ENCODE peak calls at places on chromosome 7, in ten cellular contexts. V is activated effector memory CD4-positive, alpha-beta T cell treated with Interleukin-2 at 50 U/mL for 16 hours; R is mucosa of gallbladder; C is AG09319; N is stimulated activated CD4-positive, alpha-beta T cell treated with anti-CD3 and anti-CD28 coated beads, Interleukin-4, amount 100 ng/mL, for 1 hour; A is skeletal muscle cell; T is RCC 7860; X is hippocampal formation; O is pancreas; H is SK-N-SH. G is an unnamed sample.

GRCh38 chr7:151143261-151144015 is 24.1 kb downstream of the GBX1 start:
- DNase-seq in V (no peak), R (no peak), C (no peak), N (no peak), A (no peak), T (no peak), X (no peak), O (no peak), H (no peak), G (peak)

GRCh38 chr7:155312108-155312507 is 14.4 kb downstream of the INSIG1 start:
- DNase-seq in V (no peak), R (no peak), C (no peak), N (no peak), A (no peak), T (no peak), X (no peak), O (no peak), H (no peak), G (no peak)

GRCh38 chr7:46256870-46257528 is 335.9 kb upstream of the IGFBP3 start:
- DNase-seq in V (no peak), R (no peak), C (no peak), N (no peak), A (no peak), T (peak), X (no peak), O (no peak), H (peak), G (no peak)

GRCh38 chr7:75968561-75969001 is 25.8 kb downstream of the TMEM120A start:
- DNase-seq in V (no peak), R (no peak), C (no peak), N (no peak), A (no peak), T (no peak), X (peak), O (no peak), H (no peak), G (peak)

GRCh38 chr7:7681191-7681935 is 37.0 kb downstream of the RPA3 start:
- DNase-seq in V (no peak), R (peak), C (peak), N (no peak), A (peak), T (peak), X (peak), O (no peak), H (peak), G (no peak)

GRCh38 chr7:24587853-24588252 is 14.6 kb downstream of the PALS2 start:
- DNase-seq in V (peak), R (no peak), C (no peak), N (peak), A (no peak), T (no peak), X (no peak), O (no peak), H (no peak), G (no peak)

GRCh38 chr7:101868191-101868950 is 50.9 kb downstream of the CUX1 start:
- DNase-seq in V (no peak), R (no peak), C (no peak), N (no peak), A (no peak), T (no peak), X (no peak), O (no peak), H (no peak), G (no peak)

GRCh38 chr7:98745722-98746318 is 124.0 kb downstream of the TMEM130 start:
- DNase-seq in V (peak), R (peak), C (no peak), N (peak), A (no peak), T (peak), X (no peak), O (peak), H (peak), G (peak)

GRCh38 chr7:154844955-154845354 is 158.0 kb downstream of the PAXIP1 start:
- DNase-seq in V (no peak), R (peak), C (no peak), N (no peak), A (no peak), T (no peak), X (no peak), O (no peak), H (no peak), G (no peak)

GRCh38 chr7:47453093-47454056 is 128.5 kb downstream of the TNS3 start:
- DNase-seq in V (no peak), R (peak), C (peak), N (no peak), A (peak), T (peak), X (no peak), O (peak), H (no peak), G (peak)

GRCh38 chr7:158394936-158395335 is 192.7 kb downstream of the PTPRN2 start:
- DNase-seq in V (no peak), R (no peak), C (no peak), N (peak), A (no peak), T (no peak), X (no peak), O (peak), H (peak), G (peak)

GRCh38 chr7:132861424-132861823 is 220.5 kb downstream of the CHCHD3 start:
- DNase-seq in V (no peak), R (no peak), C (no peak), N (no peak), A (no peak), T (no peak), X (no peak), O (no peak), H (no peak), G (no peak)

GRCh38 chr7:67738958-67739357 is 742.3 kb downstream of the TYW1 start:
- DNase-seq in V (no peak), R (peak), C (no peak), N (no peak), A (peak), T (no peak), X (no peak), O (no peak), H (no peak), G (peak)

GRCh38 chr7:18762189-18762588 is 266.6 kb downstream of the HDAC9 start:
- DNase-seq in V (no peak), R (no peak), C (no peak), N (no peak), A (peak), T (peak), X (no peak), O (no peak), H (no peak), G (no peak)

GRCh38 chr7:64300641-64301405 is 12.9 kb upstream of the ZNF736 start:
- DNase-seq in V (no peak), R (no peak), C (no peak), N (no peak), A (no peak), T (no peak), X (no peak), O (no peak), H (no peak), G (no peak)

GRCh38 chr7:234041-234711 is 41.8 kb downstream of the FAM20C start:
- DNase-seq in V (no peak), R (no peak), C (no peak), N (no peak), A (no peak), T (no peak), X (no peak), O (no peak), H (no peak), G (no peak)

GRCh38 chr7:76292206-76292573 is 10.3 kb upstream of the HSPB1 start:
- DNase-seq in V (no peak), R (no peak), C (no peak), N (no peak), A (no peak), T (no peak), X (no peak), O (no peak), H (no peak), G (no peak)

GRCh38 chr7:144011458-144012230 is 11.5 kb downstream of the OR6B1 start:
- DNase-seq in V (no peak), R (no peak), C (peak), N (no peak), A (no peak), T (no peak), X (no peak), O (no peak), H (peak), G (no peak)

GRCh38 chr7:141102436-141102835 is 28.6 kb downstream of the TMEM178B start:
- DNase-seq in V (no peak), R (no peak), C (no peak), N (no peak), A (no peak), T (no peak), X (peak), O (no peak), H (no peak), G (no peak)

GRCh38 chr7:41570766-41571165 is 132.1 kb downstream of the INHBA start:
- DNase-seq in V (no peak), R (no peak), C (no peak), N (no peak), A (no peak), T (peak), X (no peak), O (no peak), H (no peak), G (no peak)

GRCh38 chr7:151275813-151276577 is 27.5 kb upstream of the SMARCD3 start:
- DNase-seq in V (no peak), R (no peak), C (no peak), N (no peak), A (no peak), T (no peak), X (no peak), O (no peak), H (peak), G (no peak)

GRCh38 chr7:2541291-2542010 is 13.9 kb downstream of the BRAT1 start:
- DNase-seq in V (no peak), R (no peak), C (no peak), N (no peak), A (no peak), T (no peak), X (no peak), O (peak), H (peak), G (no peak)

GRCh38 chr7:88442417-88442816 is 135.7 kb upstream of the STEAP4 start:
- DNase-seq in V (no peak), R (no peak), C (no peak), N (no peak), A (no peak), T (no peak), X (no peak), O (no peak), H (no peak), G (no peak)

GRCh38 chr7:129072410-129073063 is 17.6 kb upstream of the TNPO3 start:
- DNase-seq in V (no peak), R (no peak), C (no peak), N (no peak), A (no peak), T (no peak), X (no peak), O (no peak), H (no peak), G (no peak)

GRCh38 chr7:38318803-38319416 is 45.5 kb upstream of the TARP start:
- DNase-seq in V (no peak), R (peak), C (peak), N (no peak), A (no peak), T (peak), X (peak), O (no peak), H (peak), G (no peak)

GRCh38 chr7:70833726-70834125 is 298.2 kb upstream of the GALNT17 start:
- DNase-seq in V (no peak), R (no peak), C (no peak), N (no peak), A (peak), T (peak), X (no peak), O (no peak), H (no peak), G (no peak)

GRCh38 chr7:77498659-77499379 is 38.3 kb upstream of the PTPN12 start:
- DNase-seq in V (no peak), R (no peak), C (no peak), N (no peak), A (no peak), T (no peak), X (no peak), O (no peak), H (no peak), G (no peak)

GRCh38 chr7:150800576-150801241 is at the start of gene TMEM176A:
- DNase-seq in V (no peak), R (no peak), C (no peak), N (peak), A (no peak), T (no peak), X (no peak), O (peak), H (no peak), G (no peak)

GRCh38 chr7:23490357-23491131 is 20.3 kb upstream of the IGF2BP3 start:
- DNase-seq in V (peak), R (no peak), C (no peak), N (peak), A (no peak), T (no peak), X (peak), O (peak), H (peak), G (peak)

GRCh38 chr7:20438665-20439376 is 108.1 kb downstream of the ITGB8 start:
- DNase-seq in V (no peak), R (no peak), C (no peak), N (no peak), A (no peak), T (no peak), X (no peak), O (no peak), H (no peak), G (no peak)

GRCh38 chr7:69078997-69079769 is 519.1 kb upstream of the AUTS2 start:
- DNase-seq in V (no peak), R (peak), C (no peak), N (no peak), A (no peak), T (no peak), X (peak), O (no peak), H (no peak), G (peak)

GRCh38 chr7:29918850-29919249 is 70.8 kb downstream of the SCRN1 start:
- DNase-seq in V (no peak), R (no peak), C (no peak), N (no peak), A (no peak), T (no peak), X (no peak), O (no peak), H (no peak), G (no peak)

GRCh38 chr7:21243265-21243664 is 184.6 kb upstream of the SP4 start:
- DNase-seq in V (no peak), R (no peak), C (no peak), N (no peak), A (no peak), T (no peak), X (no peak), O (no peak), H (no peak), G (no peak)

GRCh38 chr7:875051-875450 is 1.3 kb upstream of the GET4 start:
- DNase-seq in V (no peak), R (no peak), C (no peak), N (no peak), A (peak), T (no peak), X (no peak), O (no peak), H (no peak), G (no peak)

GRCh38 chr7:37363536-37364172 is 85.0 kb downstream of the ELMO1 start:
- DNase-seq in V (no peak), R (no peak), C (no peak), N (no peak), A (no peak), T (no peak), X (no peak), O (no peak), H (no peak), G (no peak)

GRCh38 chr7:90593205-90593604 is 2.9 kb upstream of the CDK14 start:
- DNase-seq in V (no peak), R (no peak), C (no peak), N (no peak), A (no peak), T (no peak), X (no peak), O (no peak), H (peak), G (no peak)

GRCh38 chr7:101862280-101863220 is 45.1 kb downstream of the CUX1 start:
- DNase-seq in V (no peak), R (no peak), C (no peak), N (no peak), A (peak), T (no peak), X (no peak), O (no peak), H (no peak), G (no peak)

GRCh38 chr7:50595538-50596102 is 30.4 kb upstream of the DDC start:
- DNase-seq in V (no peak), R (peak), C (peak), N (no peak), A (peak), T (no peak), X (peak), O (no peak), H (peak), G (peak)

G was measured in adrenal gland.